ENCODE peak calls at places on chromosome 1, in five cellular contexts. H is left lung; D is lower lobe of right lung; E is aorta; V is central memory CD8-positive, alpha-beta T cell. T is an unnamed sample.

GRCh38 chr1:154326546-154327465 is 1.5 kb downstream of the ATP8B2 start:
- ATAC-seq in H (peak; percentile 3), E (peak; percentile 71), D (no peak), V (no peak), T (peak; percentile 77)

GRCh38 chr1:116167625-116168276 is 56.6 kb downstream of the MAB21L3 start:
- ATAC-seq in D (peak; percentile 61), H (peak; percentile 63), V (no peak), E (peak; percentile 33), T (peak; percentile 27)

GRCh38 chr1:223038288-223039006 is 104.6 kb downstream of the TLR5 start:
- ATAC-seq in E (peak; percentile 56), V (no peak), D (no peak), H (no peak), T (no peak)

GRCh38 chr1:232519186-232519585 is 110.7 kb downstream of the SIPA1L2 start:
- ATAC-seq in E (no peak), D (no peak), V (no peak), H (no peak), T (no peak)

GRCh38 chr1:155295183-155295941 is 5.9 kb downstream of the PKLR start:
- ATAC-seq in V (no peak), H (no peak), D (peak; percentile 24), E (no peak), T (no peak)

GRCh38 chr1:94355485-94355980 is 62.7 kb upstream of the ABCD3 start:
- ATAC-seq in D (no peak), H (no peak), V (no peak), E (no peak), T (no peak)

GRCh38 chr1:3005771-3006170 is 15.5 kb upstream of the ACTRT2 start:
- ATAC-seq in H (no peak), D (no peak), V (no peak), E (peak; percentile 55), T (no peak)

GRCh38 chr1:192937128-192937527 is 122.0 kb downstream of the UCHL5 start:
- ATAC-seq in H (no peak), D (no peak), V (peak; percentile 55), E (no peak), T (no peak)

GRCh38 chr1:225842788-225843425 is 33.0 kb downstream of the EPHX1 start:
- ATAC-seq in E (no peak), D (no peak), V (no peak), H (no peak), T (no peak)

GRCh38 chr1:33133478-33134105 is 48.3 kb downstream of the TRIM62 start:
- ATAC-seq in H (no peak), V (no peak), D (no peak), E (no peak), T (no peak)

GRCh38 chr1:159084867-159085266 is 8.3 kb upstream of the AIM2 start:
- ATAC-seq in V (no peak), H (peak; percentile 46), E (no peak), D (peak; percentile 57), T (peak; percentile 39)

GRCh38 chr1:215146252-215146975 is 63.9 kb downstream of the KCNK2 start:
- ATAC-seq in H (peak; percentile 42), D (no peak), V (no peak), E (no peak), T (no peak)

GRCh38 chr1:45840704-45841103 is 37.3 kb downstream of the MAST2 start:
- ATAC-seq in E (no peak), H (no peak), D (no peak), V (no peak), T (no peak)

GRCh38 chr1:29991025-29991424 is 732.4 kb downstream of the MATN1 start:
- ATAC-seq in V (no peak), D (peak; percentile 66), H (peak; percentile 83), E (no peak), T (no peak)

T was measured in gastroesophageal sphincter.